ENCODE peak calls at places on chromosomes 13 and 19, in seven cellular contexts. One of them, this sample, is unnamed.
A peak's percentile ranks its signal among the peaks of the same experiment; 100 is the strongest.

GRCh38 chr13:29471551-29471950 is 123.9 kb downstream of the SLC7A1 start:
- DNase-seq in left ventricle myocardium inferior: no peak
- DNase-seq in stomach: no peak
- DNase-seq in esophagus squamous epithelium: no peak
- DNase-seq in fibroblast of lung: no peak
- DNase-seq in IMR-90: no peak
- DNase-seq in astrocyte: no peak
- DNase-seq in this sample: no peak

GRCh38 chr13:109989686-109990085 is 203.3 kb upstream of the IRS2 start:
- DNase-seq in left ventricle myocardium inferior: no peak
- DNase-seq in stomach: no peak
- DNase-seq in esophagus squamous epithelium: no peak
- DNase-seq in fibroblast of lung: peak; percentile 39
- DNase-seq in IMR-90: peak; percentile 72
- DNase-seq in astrocyte: peak; percentile 25
- DNase-seq in this sample: no peak

GRCh38 chr19:55117063-55117635 is 288 bp downstream of the PPP1R12C start:
- DNase-seq in left ventricle myocardium inferior: no peak
- DNase-seq in stomach: no peak
- DNase-seq in esophagus squamous epithelium: no peak
- DNase-seq in fibroblast of lung: no peak
- DNase-seq in IMR-90: no peak
- DNase-seq in astrocyte: no peak
- DNase-seq in this sample: no peak

GRCh38 chr19:34253711-34254551 is 423 bp upstream of the GARRE1 start:
- DNase-seq in left ventricle myocardium inferior: peak; percentile 88
- DNase-seq in stomach: no peak
- DNase-seq in esophagus squamous epithelium: peak; percentile 32
- DNase-seq in fibroblast of lung: peak; percentile 59
- DNase-seq in IMR-90: peak; percentile 47
- DNase-seq in astrocyte: no peak
- DNase-seq in this sample: peak; percentile 90

GRCh38 chr19:29685326-29685725 is 20.1 kb downstream of the PLEKHF1 start:
- DNase-seq in left ventricle myocardium inferior: no peak
- DNase-seq in stomach: no peak
- DNase-seq in esophagus squamous epithelium: no peak
- DNase-seq in fibroblast of lung: peak; percentile 74
- DNase-seq in IMR-90: no peak
- DNase-seq in astrocyte: peak; percentile 64
- DNase-seq in this sample: no peak

GRCh38 chr13:26051231-26052135 is at the start of gene SHISA2:
- DNase-seq in left ventricle myocardium inferior: peak; percentile 27
- DNase-seq in stomach: peak; percentile 45
- DNase-seq in esophagus squamous epithelium: no peak
- DNase-seq in fibroblast of lung: peak; percentile 67
- DNase-seq in IMR-90: peak; percentile 31
- DNase-seq in astrocyte: peak; percentile 49
- DNase-seq in this sample: no peak

GRCh38 chr13:41460930-41461329 is 3.6 kb downstream of the RGCC start:
- DNase-seq in left ventricle myocardium inferior: no peak
- DNase-seq in stomach: no peak
- DNase-seq in esophagus squamous epithelium: no peak
- DNase-seq in fibroblast of lung: no peak
- DNase-seq in IMR-90: no peak
- DNase-seq in astrocyte: no peak
- DNase-seq in this sample: no peak

GRCh38 chr13:25463496-25463895 is 91.7 kb downstream of the ATP8A2 start:
- DNase-seq in left ventricle myocardium inferior: no peak
- DNase-seq in stomach: no peak
- DNase-seq in esophagus squamous epithelium: no peak
- DNase-seq in fibroblast of lung: peak; percentile 56
- DNase-seq in IMR-90: peak; percentile 22
- DNase-seq in astrocyte: peak; percentile 32
- DNase-seq in this sample: no peak

GRCh38 chr19:30672926-30673325 is 300.7 kb downstream of the ZNF536 start:
- DNase-seq in left ventricle myocardium inferior: no peak
- DNase-seq in stomach: peak; percentile 4
- DNase-seq in esophagus squamous epithelium: no peak
- DNase-seq in fibroblast of lung: no peak
- DNase-seq in IMR-90: no peak
- DNase-seq in astrocyte: no peak
- DNase-seq in this sample: no peak

GRCh38 chr19:36060430-36060829 is 5.7 kb downstream of the WDR62 start:
- DNase-seq in left ventricle myocardium inferior: peak; percentile 46
- DNase-seq in stomach: peak; percentile 53
- DNase-seq in esophagus squamous epithelium: no peak
- DNase-seq in fibroblast of lung: peak; percentile 47
- DNase-seq in IMR-90: peak; percentile 63
- DNase-seq in astrocyte: peak; percentile 28
- DNase-seq in this sample: no peak

GRCh38 chr19:2640563-2641331 is 61.7 kb downstream of the GNG7 start:
- DNase-seq in left ventricle myocardium inferior: no peak
- DNase-seq in stomach: no peak
- DNase-seq in esophagus squamous epithelium: no peak
- DNase-seq in fibroblast of lung: no peak
- DNase-seq in IMR-90: no peak
- DNase-seq in astrocyte: no peak
- DNase-seq in this sample: no peak

GRCh38 chr19:27676877-27677276 is 1536.1 kb downstream of the UQCRFS1 start:
- DNase-seq in left ventricle myocardium inferior: no peak
- DNase-seq in stomach: no peak
- DNase-seq in esophagus squamous epithelium: no peak
- DNase-seq in fibroblast of lung: no peak
- DNase-seq in IMR-90: no peak
- DNase-seq in astrocyte: no peak
- DNase-seq in this sample: peak; percentile 8

GRCh38 chr13:114080739-114081561 is 51.5 kb downstream of the RASA3 start:
- DNase-seq in left ventricle myocardium inferior: peak; percentile 9
- DNase-seq in stomach: no peak
- DNase-seq in esophagus squamous epithelium: no peak
- DNase-seq in fibroblast of lung: no peak
- DNase-seq in IMR-90: no peak
- DNase-seq in astrocyte: no peak
- DNase-seq in this sample: peak; percentile 84

GRCh38 chr13:113915012-113915763 is 51.3 kb upstream of the GAS6 start:
- DNase-seq in left ventricle myocardium inferior: no peak
- DNase-seq in stomach: peak; percentile 26
- DNase-seq in esophagus squamous epithelium: no peak
- DNase-seq in fibroblast of lung: no peak
- DNase-seq in IMR-90: no peak
- DNase-seq in astrocyte: no peak
- DNase-seq in this sample: peak; percentile 45

GRCh38 chr13:34833562-34834182 is 108.4 kb upstream of the NBEA start:
- DNase-seq in left ventricle myocardium inferior: no peak
- DNase-seq in stomach: no peak
- DNase-seq in esophagus squamous epithelium: no peak
- DNase-seq in fibroblast of lung: peak; percentile 32
- DNase-seq in IMR-90: peak; percentile 2
- DNase-seq in astrocyte: peak; percentile 18
- DNase-seq in this sample: no peak

GRCh38 chr13:111115051-111115840 is at the start of gene ARHGEF7:
- DNase-seq in left ventricle myocardium inferior: no peak
- DNase-seq in stomach: no peak
- DNase-seq in esophagus squamous epithelium: no peak
- DNase-seq in fibroblast of lung: peak; percentile 7
- DNase-seq in IMR-90: no peak
- DNase-seq in astrocyte: no peak
- DNase-seq in this sample: no peak

DNA sequence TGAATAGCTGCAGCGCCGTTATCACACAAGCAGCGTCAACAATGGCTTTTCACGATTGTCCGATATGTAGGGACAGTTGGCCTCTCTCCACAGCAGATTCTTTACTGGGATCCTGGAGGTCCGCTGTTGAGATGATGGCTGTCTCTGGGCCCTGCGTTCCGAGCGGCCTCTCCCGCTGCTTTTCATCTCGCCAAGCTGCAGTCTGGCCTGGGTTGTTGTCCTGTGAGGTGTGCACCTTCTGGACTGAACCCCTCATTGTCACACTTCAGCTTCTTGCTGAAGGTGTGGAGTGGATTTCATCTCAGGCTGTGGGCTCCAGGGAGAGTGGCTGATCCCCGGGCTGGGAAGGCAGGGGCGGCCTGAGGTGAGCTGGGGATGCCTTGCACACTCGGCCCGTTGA is 9.6 kb downstream of the UPF1 start:
- DNase-seq in left ventricle myocardium inferior: no peak
- DNase-seq in stomach: no peak
- DNase-seq in esophagus squamous epithelium: no peak
- DNase-seq in fibroblast of lung: no peak
- DNase-seq in IMR-90: no peak
- DNase-seq in astrocyte: no peak
- DNase-seq in this sample: no peak
- H3K4me1 ChIP-seq in left ventricle myocardium inferior: peaks cover 96% of the 10 kb centered on the region
- H3K4me1 ChIP-seq in stomach: peaks cover 56% of the 10 kb centered on the region
- H3K4me1 ChIP-seq in esophagus squamous epithelium: peaks cover 20% of the 10 kb centered on the region
- H3K4me1 ChIP-seq in fibroblast of lung: peaks cover 12% of the 10 kb centered on the region
- H3K4me1 ChIP-seq in IMR-90: peaks cover 30% of the 10 kb centered on the region
- H3K4me1 ChIP-seq in astrocyte: peaks cover 29% of the 10 kb centered on the region
- H3K4me1 ChIP-seq in this sample: peaks cover 75% of the 10 kb centered on the region

DNA sequence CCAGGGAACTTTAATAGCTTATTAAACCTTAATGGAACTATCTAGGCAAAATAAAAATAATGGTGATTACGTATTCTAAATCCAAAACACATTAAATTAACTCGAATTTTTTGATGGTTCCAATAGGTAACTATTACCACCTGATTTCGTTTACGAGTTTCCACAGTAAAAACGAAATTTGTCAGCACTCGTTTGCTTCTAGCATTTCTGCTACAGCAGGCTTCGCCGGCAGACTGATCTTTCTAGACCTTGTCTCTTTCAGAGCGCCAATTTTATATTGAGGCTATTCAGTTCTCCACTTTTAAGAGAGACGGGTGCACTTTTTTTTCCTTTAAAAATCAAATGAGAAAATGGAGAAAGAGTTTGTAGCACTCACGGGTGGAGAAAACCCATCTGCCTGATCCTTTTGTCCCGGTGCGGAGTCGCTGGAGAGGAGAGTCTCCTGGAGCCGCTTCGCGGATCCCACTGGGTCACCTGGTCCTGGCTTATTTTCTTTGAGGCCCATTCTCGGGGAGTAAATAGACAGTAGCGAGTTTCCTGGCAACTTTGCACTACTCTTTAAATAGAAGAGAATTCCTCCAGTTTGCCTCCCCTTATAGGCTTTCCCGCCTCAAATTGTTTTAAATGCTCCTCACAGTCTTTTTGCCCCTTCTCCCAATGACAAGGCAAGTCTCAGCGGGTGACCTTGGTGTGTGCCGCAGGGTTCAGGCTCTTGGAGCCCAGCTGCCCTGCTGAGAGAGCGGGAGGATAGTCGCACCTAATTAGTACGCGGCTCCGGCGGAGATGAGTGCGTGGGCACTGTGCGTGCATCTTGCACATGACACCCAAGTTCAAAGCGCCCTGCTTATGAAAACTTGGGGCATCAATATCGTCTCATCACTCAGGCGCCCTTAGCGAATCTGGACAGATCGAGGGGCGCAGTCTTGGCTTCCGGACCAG is 117.0 kb downstream of the KCNRG start:
- DNase-seq in left ventricle myocardium inferior: no peak
- DNase-seq in stomach: no peak
- DNase-seq in esophagus squamous epithelium: no peak
- DNase-seq in fibroblast of lung: no peak
- DNase-seq in IMR-90: no peak
- DNase-seq in astrocyte: no peak
- DNase-seq in this sample: no peak
- H3K27me3 ChIP-seq in left ventricle myocardium inferior: peaks cover 57% of the 10 kb centered on the region
- H3K27me3 ChIP-seq in stomach: peaks cover 71% of the 10 kb centered on the region
- H3K27me3 ChIP-seq in esophagus squamous epithelium: peaks cover 13% of the 10 kb centered on the region
- H3K27me3 ChIP-seq in fibroblast of lung: peaks cover 4% of the 10 kb centered on the region
- H3K27me3 ChIP-seq in IMR-90: peaks cover 21% of the 10 kb centered on the region
- H3K27me3 ChIP-seq in astrocyte: peaks cover 62% of the 10 kb centered on the region
- H3K27me3 ChIP-seq in this sample: peaks cover 63% of the 10 kb centered on the region

GRCh38 chr19:13952154-13953020 is at the start of gene DCAF15:
- DNase-seq in left ventricle myocardium inferior: peak; percentile 99
- DNase-seq in stomach: peak; percentile 99
- DNase-seq in esophagus squamous epithelium: peak; percentile 98
- DNase-seq in fibroblast of lung: peak; percentile 99
- DNase-seq in IMR-90: peak; percentile 99
- DNase-seq in astrocyte: peak; percentile 98
- DNase-seq in this sample: peak; percentile 100

GRCh38 chr19:13954185-13954584 is 1.9 kb downstream of the DCAF15 start:
- DNase-seq in left ventricle myocardium inferior: no peak
- DNase-seq in stomach: no peak
- DNase-seq in esophagus squamous epithelium: no peak
- DNase-seq in fibroblast of lung: no peak
- DNase-seq in IMR-90: no peak
- DNase-seq in astrocyte: no peak
- DNase-seq in this sample: no peak

GRCh38 chr19:13951799-13952153 is 533 bp upstream of the DCAF15 start:
- DNase-seq in left ventricle myocardium inferior: no peak
- DNase-seq in stomach: no peak
- DNase-seq in esophagus squamous epithelium: no peak
- DNase-seq in fibroblast of lung: no peak
- DNase-seq in IMR-90: no peak
- DNase-seq in astrocyte: no peak
- DNase-seq in this sample: no peak

GRCh38 chr19:13951043-13951442 is 1.3 kb upstream of the DCAF15 start:
- DNase-seq in left ventricle myocardium inferior: no peak
- DNase-seq in stomach: no peak
- DNase-seq in esophagus squamous epithelium: no peak
- DNase-seq in fibroblast of lung: no peak
- DNase-seq in IMR-90: no peak
- DNase-seq in astrocyte: no peak
- DNase-seq in this sample: no peak

DNA sequence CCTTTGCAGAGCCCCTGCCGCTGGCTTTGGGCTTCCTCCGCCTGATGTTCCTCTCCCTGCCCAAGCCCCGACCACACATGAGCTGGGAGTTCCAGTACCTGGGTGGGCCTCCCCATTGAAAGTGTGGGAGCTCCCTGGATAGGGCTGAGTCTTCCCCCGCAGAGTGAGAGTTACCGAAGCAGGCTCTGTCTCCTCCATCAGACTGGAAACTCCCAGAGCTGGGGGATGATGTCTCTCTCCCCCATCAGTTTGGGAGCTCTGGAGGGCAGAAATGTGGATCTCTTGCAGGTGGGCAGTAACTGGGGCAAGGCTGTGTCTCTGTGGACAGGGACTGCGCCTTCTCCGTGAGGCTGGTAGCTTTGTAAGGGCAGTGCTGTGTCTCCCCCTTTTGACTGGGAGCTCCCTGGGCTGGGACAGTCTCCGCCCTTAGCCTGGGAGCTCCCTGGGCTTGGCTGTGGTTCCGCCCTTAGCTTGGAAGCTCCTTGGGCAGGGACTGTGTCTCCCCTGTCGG is 767 bp downstream of the DCAF15 start:
- DNase-seq in left ventricle myocardium inferior: no peak
- DNase-seq in stomach: peak; percentile 36
- DNase-seq in esophagus squamous epithelium: no peak
- DNase-seq in fibroblast of lung: peak; percentile 52
- DNase-seq in IMR-90: peak; percentile 39
- DNase-seq in astrocyte: no peak
- DNase-seq in this sample: peak; percentile 65
- TF ChIP-seq CTCF in left ventricle myocardium inferior: no peak
- TF ChIP-seq CTCF in stomach: no peak
- TF ChIP-seq CTCF in esophagus squamous epithelium: no peak
- TF ChIP-seq CTCF in fibroblast of lung: peak; percentile 22
- TF ChIP-seq CTCF in IMR-90: peak; percentile 26
- TF ChIP-seq CTCF in astrocyte: no peak
- TF ChIP-seq CTCF in this sample: no peak

DNA sequence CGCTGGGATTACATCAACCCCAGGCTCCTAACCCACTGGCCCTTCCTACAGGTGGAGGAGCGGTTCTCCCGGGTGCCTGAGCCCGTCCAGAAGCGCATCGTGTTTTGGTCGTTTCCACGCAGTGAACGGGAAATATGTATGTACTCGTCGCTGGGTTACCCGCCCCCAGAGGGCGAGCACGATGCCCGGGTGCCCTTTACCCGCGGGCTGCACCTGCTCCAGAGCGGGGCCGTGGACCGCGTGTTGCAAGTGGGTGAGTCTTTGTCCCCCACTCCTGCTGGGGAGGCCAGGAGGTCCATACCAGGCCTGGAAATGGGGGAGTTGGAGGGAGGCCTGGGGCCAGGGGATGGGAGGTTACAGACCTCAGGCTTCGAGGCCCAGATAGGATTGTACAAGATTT is 4.4 kb downstream of the ZSWIM4 start:
- DNase-seq in left ventricle myocardium inferior: no peak
- DNase-seq in stomach: no peak
- DNase-seq in esophagus squamous epithelium: no peak
- DNase-seq in fibroblast of lung: no peak
- DNase-seq in IMR-90: no peak
- DNase-seq in astrocyte: no peak
- DNase-seq in this sample: no peak
- H3K4me1 ChIP-seq in left ventricle myocardium inferior: peaks cover 24% of the 10 kb centered on the region
- H3K4me1 ChIP-seq in stomach: peaks cover 16% of the 10 kb centered on the region
- H3K4me1 ChIP-seq in esophagus squamous epithelium: peaks cover 23% of the 10 kb centered on the region
- H3K4me1 ChIP-seq in fibroblast of lung: peaks cover 7% of the 10 kb centered on the region
- H3K4me1 ChIP-seq in IMR-90: peaks cover 5% of the 10 kb centered on the region
- H3K4me1 ChIP-seq in astrocyte: peaks cover 19% of the 10 kb centered on the region
- H3K4me1 ChIP-seq in this sample: peaks cover 26% of the 10 kb centered on the region

This sample was measured in suprapubic skin.